ENCODE peak calls at places on chromosomes 2 and 18, in ten cellular contexts. O is MM.1S, L is HL-60, X is aorta, M is IMR-90, W is lower lobe of right lung, Z is psoas muscle, F is tibial nerve, J is OCI-LY7, K is body of pancreas. V is an unnamed sample.

GRCh38 chr2:9554841-9555337 is 741 bp downstream of the ADAM17 start:
- DNase-seq in W (no peak), M (peak; percentile 88), Z (no peak), O (peak; percentile 55), F (peak; percentile 61), X (no peak), K (peak; percentile 23), J (peak; percentile 61), L (peak; percentile 48), V (peak; percentile 39)

GRCh38 chr2:133747965-133748700 is 179.9 kb upstream of the NCKAP5 start:
- DNase-seq in M (peak; percentile 68), W (no peak), K (no peak), Z (no peak), J (no peak), X (no peak), O (no peak), L (no peak), F (no peak), V (no peak)

GRCh38 chr2:219155054-219155644 is 5.5 kb downstream of the NHEJ1 start:
- DNase-seq in O (peak; percentile 70), Z (no peak), X (no peak), J (peak; percentile 84), L (peak; percentile 59), F (peak; percentile 63), M (peak; percentile 73), K (peak; percentile 51), W (no peak), V (no peak)

GRCh38 chr2:71846669-71847291 is 300.9 kb downstream of the CYP26B1 start:
- DNase-seq in M (peak; percentile 18), W (no peak), L (no peak), K (no peak), J (no peak), O (no peak), X (no peak), F (no peak), Z (no peak), V (no peak)

GRCh38 chr2:23655862-23656596 is 270.9 kb downstream of the ATAD2B start:
- DNase-seq in J (no peak), Z (no peak), O (no peak), M (peak; percentile 18), X (no peak), W (no peak), L (no peak), K (no peak), F (no peak), V (no peak)

GRCh38 chr2:20897874-20898453 is 75.1 kb upstream of the LDAH start:
- DNase-seq in O (no peak), X (no peak), L (no peak), W (no peak), F (no peak), K (no peak), Z (no peak), J (no peak), M (no peak), V (no peak)

GRCh38 chr2:176445831-176446433 is 176.7 kb downstream of the MTX2 start:
- DNase-seq in K (no peak), X (no peak), F (no peak), O (no peak), M (peak; percentile 87), Z (no peak), W (no peak), L (no peak), J (no peak), V (no peak)

GRCh38 chr2:36586672-36587071 is 11.3 kb downstream of the FEZ2 start:
- DNase-seq in O (no peak), F (no peak), L (no peak), Z (no peak), X (no peak), K (no peak), M (no peak), W (no peak), J (no peak), V (no peak)

GRCh38 chr2:45182667-45183620 is 173.7 kb upstream of the SIX2 start:
- DNase-seq in M (no peak), F (no peak), W (no peak), K (no peak), O (no peak), Z (no peak), L (no peak), J (no peak), X (no peak), V (no peak)

GRCh38 chr18:6281874-6282273 is 132.8 kb downstream of the L3MBTL4 start:
- DNase-seq in O (no peak), K (no peak), X (no peak), J (no peak), W (no peak), Z (no peak), L (no peak), F (no peak), M (no peak), V (no peak)

GRCh38 chr2:67451086-67451832 is 54.1 kb downstream of the ETAA1 start:
- DNase-seq in F (no peak), O (no peak), W (no peak), L (no peak), Z (no peak), J (no peak), M (peak; percentile 85), K (no peak), X (no peak), V (no peak)

GRCh38 chr2:42110287-42110973 is 58.7 kb upstream of the EML4 start:
- DNase-seq in F (no peak), Z (no peak), X (no peak), O (no peak), J (no peak), M (peak; percentile 70), L (no peak), K (peak; percentile 32), W (no peak), V (no peak)

GRCh38 chr2:235513984-235514626 is 20.3 kb downstream of the AGAP1 start:
- DNase-seq in O (no peak), L (no peak), F (no peak), X (no peak), W (no peak), K (no peak), M (no peak), Z (no peak), J (no peak), V (no peak)

GRCh38 chr2:85811850-85812735 is 58.3 kb downstream of the ATOH8 start:
- DNase-seq in J (no peak), X (no peak), O (no peak), L (no peak), Z (no peak), F (no peak), K (no peak), W (no peak), M (no peak), V (no peak)

GRCh38 chr2:129812071-129812470 is 167.4 kb upstream of the RAB6C start:
- DNase-seq in L (peak; percentile 95), M (no peak), O (no peak), F (peak; percentile 71), W (peak; percentile 75), X (peak; percentile 87), J (peak; percentile 20), K (peak; percentile 39), Z (peak; percentile 32), V (no peak)

GRCh38 chr2:2870106-2870505 is 507.5 kb downstream of the EIPR1 start:
- DNase-seq in W (no peak), Z (no peak), F (no peak), M (no peak), X (no peak), O (peak; percentile 15), L (no peak), K (no peak), J (no peak), V (no peak)

GRCh38 chr2:104790100-104790811 is 63.7 kb upstream of the POU3F3 start:
- DNase-seq in W (no peak), O (no peak), J (no peak), Z (peak; percentile 23), M (no peak), L (no peak), F (peak; percentile 12), K (peak; percentile 9), X (no peak), V (no peak)

GRCh38 chr18:12031181-12031580 is 49.9 kb downstream of the IMPA2 start:
- DNase-seq in M (no peak), Z (no peak), K (no peak), L (no peak), O (no peak), X (no peak), F (no peak), J (no peak), W (no peak), V (no peak)
- H3K27ac ChIP-seq in M (no peak overlapping the region), Z (peak overlapping the region; percentile 43), K (peak overlapping the region; percentile 31), L (no peak overlapping the region), O (no peak overlapping the region), X (no peak overlapping the region), F (no peak overlapping the region), J (no peak overlapping the region), W (no peak overlapping the region), V (no peak overlapping the region)

DNA sequence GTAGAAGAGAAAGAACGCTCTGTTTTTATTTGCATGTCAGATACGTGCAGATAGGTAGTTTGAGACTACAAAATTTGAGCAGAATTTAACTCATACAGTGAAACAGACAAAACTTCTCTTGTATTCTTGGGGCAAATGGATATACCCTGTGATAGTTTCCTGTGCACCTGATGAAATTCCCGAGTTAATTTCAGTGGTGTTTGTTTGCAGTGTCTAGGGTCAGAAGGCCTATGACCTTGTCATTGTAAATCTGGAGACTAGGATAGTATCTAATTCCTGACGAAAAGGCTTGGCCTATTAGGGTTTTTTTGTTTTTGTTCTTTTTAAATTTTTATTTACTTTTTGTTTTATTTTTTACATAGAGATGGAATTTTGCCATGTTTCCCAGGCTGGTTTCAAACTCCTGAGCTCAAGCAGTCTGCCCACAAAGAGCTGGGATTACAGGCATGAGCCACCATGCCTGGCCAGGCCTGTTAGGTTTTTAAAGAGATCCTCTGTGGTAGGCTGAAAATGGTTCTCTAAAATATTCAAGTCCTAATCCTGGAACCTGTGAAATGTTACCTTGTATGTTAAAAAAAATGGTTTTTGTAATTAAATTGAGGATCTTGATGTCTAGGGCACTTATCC is 17.6 kb downstream of the LCLAT1 start:
- DNase-seq in W (no peak), Z (no peak), K (no peak), O (no peak), X (no peak), F (no peak), J (no peak), M (no peak), L (no peak), V (no peak)
- H3K27ac ChIP-seq in W (peak overlapping the region; percentile 18), Z (no peak overlapping the region), K (peak overlapping the region; percentile 19), O (no peak overlapping the region), X (peak overlapping the region; percentile 32), F (no peak overlapping the region), J (no peak overlapping the region), M (no peak overlapping the region), L (no peak overlapping the region), V (no peak overlapping the region)

GRCh38 chr2:28735511-28735910 is 16.1 kb upstream of the PPP1CB start:
- DNase-seq in L (no peak), M (no peak), J (no peak), X (no peak), F (no peak), O (no peak), K (no peak), W (no peak), Z (no peak), V (no peak)
- H3K27ac ChIP-seq in L (no peak overlapping the region), M (no peak overlapping the region), J (no peak overlapping the region), X (peak overlapping the region; percentile 90), F (no peak overlapping the region), O (no peak overlapping the region), K (peak overlapping the region; percentile 81), W (peak overlapping the region; percentile 27), Z (peak overlapping the region; percentile 81), V (no peak overlapping the region)

DNA sequence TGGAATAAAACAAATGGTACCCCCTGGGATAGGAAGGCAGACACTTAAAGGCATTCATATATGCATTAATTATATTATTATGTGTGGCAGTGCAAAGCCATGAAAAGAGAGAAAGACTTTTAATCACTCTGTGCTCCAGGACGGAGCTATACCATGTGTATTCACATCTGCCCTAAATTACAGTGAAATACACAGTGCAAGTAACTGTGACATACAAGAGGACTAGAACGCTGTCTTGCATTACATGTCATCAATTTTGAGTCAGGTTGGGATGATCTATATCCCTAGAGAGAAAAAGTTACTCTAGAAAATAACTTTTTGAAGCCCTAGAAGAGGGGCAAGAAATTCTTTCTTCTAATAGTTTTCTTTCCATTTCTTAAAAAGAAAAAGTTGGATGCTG is 236.0 kb downstream of the GULP1 start:
- DNase-seq in J (no peak), M (no peak), X (no peak), L (no peak), K (no peak), Z (no peak), W (no peak), O (no peak), F (no peak), V (no peak)
- H3K27ac ChIP-seq in J (no peak overlapping the region), M (no peak overlapping the region), X (no peak overlapping the region), L (no peak overlapping the region), K (no peak overlapping the region), Z (no peak overlapping the region), W (no peak overlapping the region), O (no peak overlapping the region), F (peak overlapping the region; percentile 22), V (no peak overlapping the region)

V was measured in caudate nucleus.